ENCODE peak calls at places on chromosomes 1 and 21, in seven cellular contexts. One of them, this sample, is unnamed.

GRCh38 chr1:98323396-98323795 is 338.1 kb upstream of the SNX7 start:
- DNase-seq in RWPE1: peak
- DNase-seq in SK-N-SH: no peak
- DNase-seq in WTC11: no peak
- DNase-seq in kidney epithelial cell: no peak
- DNase-seq in K562: no peak
- DNase-seq in osteocyte: no peak
- DNase-seq in this sample: no peak

GRCh38 chr1:94329986-94330385 is 88.2 kb upstream of the ABCD3 start:
- DNase-seq in RWPE1: no peak
- DNase-seq in SK-N-SH: no peak
- DNase-seq in WTC11: no peak
- DNase-seq in kidney epithelial cell: no peak
- DNase-seq in K562: no peak
- DNase-seq in osteocyte: no peak
- DNase-seq in this sample: no peak

GRCh38 chr1:179038528-179039281 is 13.0 kb downstream of the FAM20B start:
- DNase-seq in RWPE1: peak
- DNase-seq in SK-N-SH: peak
- DNase-seq in WTC11: no peak
- DNase-seq in kidney epithelial cell: no peak
- DNase-seq in K562: no peak
- DNase-seq in osteocyte: no peak
- DNase-seq in this sample: no peak

GRCh38 chr1:17653728-17654351 is 101.3 kb upstream of the ACTL8 start:
- DNase-seq in RWPE1: peak
- DNase-seq in SK-N-SH: peak
- DNase-seq in WTC11: peak
- DNase-seq in kidney epithelial cell: no peak
- DNase-seq in K562: peak
- DNase-seq in osteocyte: no peak
- DNase-seq in this sample: peak

GRCh38 chr1:43360616-43361015 is 1.8 kb downstream of the CDC20 start:
- DNase-seq in RWPE1: no peak
- DNase-seq in SK-N-SH: no peak
- DNase-seq in WTC11: no peak
- DNase-seq in kidney epithelial cell: no peak
- DNase-seq in K562: no peak
- DNase-seq in osteocyte: no peak
- DNase-seq in this sample: no peak

GRCh38 chr1:21873174-21873573 is 61.1 kb downstream of the LDLRAD2 start:
- DNase-seq in RWPE1: no peak
- DNase-seq in SK-N-SH: no peak
- DNase-seq in WTC11: no peak
- DNase-seq in kidney epithelial cell: no peak
- DNase-seq in K562: no peak
- DNase-seq in osteocyte: no peak
- DNase-seq in this sample: no peak

GRCh38 chr1:209398330-209398991 is 185.1 kb upstream of the CAMK1G start:
- DNase-seq in RWPE1: peak
- DNase-seq in SK-N-SH: peak
- DNase-seq in WTC11: peak
- DNase-seq in kidney epithelial cell: peak
- DNase-seq in K562: no peak
- DNase-seq in osteocyte: no peak
- DNase-seq in this sample: no peak

GRCh38 chr1:118960567-118961136 is 27.5 kb downstream of the TBX15 start:
- DNase-seq in RWPE1: no peak
- DNase-seq in SK-N-SH: no peak
- DNase-seq in WTC11: no peak
- DNase-seq in kidney epithelial cell: no peak
- DNase-seq in K562: no peak
- DNase-seq in osteocyte: no peak
- DNase-seq in this sample: no peak

GRCh38 chr1:160618763-160619274 is 28.0 kb downstream of the SLAMF1 start:
- DNase-seq in RWPE1: no peak
- DNase-seq in SK-N-SH: peak
- DNase-seq in WTC11: no peak
- DNase-seq in kidney epithelial cell: no peak
- DNase-seq in K562: peak
- DNase-seq in osteocyte: no peak
- DNase-seq in this sample: peak
- TF ChIP-seq CTCF in RWPE1: peak
- TF ChIP-seq CTCF in SK-N-SH: peak
- TF ChIP-seq CTCF in WTC11: peak
- TF ChIP-seq CTCF in kidney epithelial cell: peak
- TF ChIP-seq CTCF in K562: peak
- TF ChIP-seq CTCF in osteocyte: no peak
- TF ChIP-seq CTCF in this sample: peak

GRCh38 chr21:33325222-33326067 is 675 bp downstream of the IFNAR1 start:
- DNase-seq in RWPE1: peak
- DNase-seq in SK-N-SH: peak
- DNase-seq in WTC11: no peak
- DNase-seq in kidney epithelial cell: peak
- DNase-seq in K562: no peak
- DNase-seq in osteocyte: peak
- DNase-seq in this sample: peak
- TF ChIP-seq CTCF in RWPE1: no peak
- TF ChIP-seq CTCF in SK-N-SH: peak
- TF ChIP-seq CTCF in WTC11: no peak
- TF ChIP-seq CTCF in kidney epithelial cell: no peak
- TF ChIP-seq CTCF in K562: no peak
- TF ChIP-seq CTCF in osteocyte: no peak
- TF ChIP-seq CTCF in this sample: no peak

GRCh38 chr1:156129687-156130577 is 15.4 kb downstream of the LMNA start:
- DNase-seq in RWPE1: peak
- DNase-seq in SK-N-SH: peak
- DNase-seq in WTC11: peak
- DNase-seq in kidney epithelial cell: peak
- DNase-seq in K562: peak
- DNase-seq in osteocyte: peak
- DNase-seq in this sample: peak
- TF ChIP-seq CTCF in RWPE1: peak
- TF ChIP-seq CTCF in SK-N-SH: peak
- TF ChIP-seq CTCF in WTC11: peak
- TF ChIP-seq CTCF in kidney epithelial cell: peak
- TF ChIP-seq CTCF in K562: peak
- TF ChIP-seq CTCF in osteocyte: peak
- TF ChIP-seq CTCF in this sample: peak

GRCh38 chr1:193657552-193657951 is 471.1 kb upstream of the B3GALT2 start:
- DNase-seq in RWPE1: no peak
- DNase-seq in SK-N-SH: no peak
- DNase-seq in WTC11: no peak
- DNase-seq in kidney epithelial cell: no peak
- DNase-seq in K562: no peak
- DNase-seq in osteocyte: no peak
- DNase-seq in this sample: no peak
- TF ChIP-seq CTCF in RWPE1: no peak
- TF ChIP-seq CTCF in SK-N-SH: no peak
- TF ChIP-seq CTCF in WTC11: no peak
- TF ChIP-seq CTCF in kidney epithelial cell: no peak
- TF ChIP-seq CTCF in K562: no peak
- TF ChIP-seq CTCF in osteocyte: no peak
- TF ChIP-seq CTCF in this sample: no peak

DNA sequence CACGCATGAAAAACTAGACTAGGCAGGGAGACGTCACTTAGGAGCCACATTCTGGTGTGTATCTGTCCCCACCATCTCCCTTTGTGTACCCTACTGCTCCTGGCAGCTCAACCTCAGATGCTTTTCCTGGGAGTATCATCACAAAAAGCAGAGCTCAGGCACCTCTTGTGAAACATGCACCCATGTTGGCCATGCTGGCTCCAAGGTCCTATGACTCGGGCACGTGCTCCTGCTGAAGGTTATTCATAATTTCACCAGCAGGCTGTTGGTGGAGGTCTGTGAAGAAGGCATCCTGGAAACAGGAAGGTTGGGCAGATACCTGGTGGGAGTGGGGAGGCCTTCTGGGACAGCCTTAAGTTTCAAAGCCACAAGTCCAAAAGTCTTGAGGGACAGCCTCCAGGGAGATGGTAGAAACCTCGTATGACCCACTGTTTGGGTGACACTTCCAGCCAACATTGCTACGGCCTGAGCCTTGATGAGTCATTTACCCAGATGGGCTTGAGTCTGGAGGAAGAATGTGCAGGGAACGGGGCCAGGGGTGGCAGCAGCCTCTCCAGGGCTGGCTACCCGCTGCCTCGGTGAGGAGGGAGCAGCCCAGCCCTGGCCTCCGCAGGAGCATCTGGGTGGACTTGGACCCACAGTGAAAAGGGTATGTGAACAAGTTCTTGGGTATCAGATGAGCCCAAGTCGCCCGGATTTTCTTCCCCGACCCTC is 75.8 kb downstream of the PGBD5 start:
- DNase-seq in RWPE1: no peak
- DNase-seq in SK-N-SH: no peak
- DNase-seq in WTC11: no peak
- DNase-seq in kidney epithelial cell: no peak
- DNase-seq in K562: no peak
- DNase-seq in osteocyte: no peak
- DNase-seq in this sample: no peak
- TF ChIP-seq CTCF in RWPE1: no peak
- TF ChIP-seq CTCF in SK-N-SH: no peak
- TF ChIP-seq CTCF in WTC11: no peak
- TF ChIP-seq CTCF in kidney epithelial cell: no peak
- TF ChIP-seq CTCF in K562: no peak
- TF ChIP-seq CTCF in osteocyte: no peak
- TF ChIP-seq CTCF in this sample: no peak

GRCh38 chr1:201874672-201875071 is 14.0 kb upstream of the SHISA4 start:
- DNase-seq in RWPE1: no peak
- DNase-seq in SK-N-SH: no peak
- DNase-seq in WTC11: no peak
- DNase-seq in kidney epithelial cell: no peak
- DNase-seq in K562: no peak
- DNase-seq in osteocyte: no peak
- DNase-seq in this sample: no peak

GRCh38 chr1:201876148-201876547 is 12.6 kb upstream of the SHISA4 start:
- DNase-seq in RWPE1: no peak
- DNase-seq in SK-N-SH: no peak
- DNase-seq in WTC11: no peak
- DNase-seq in kidney epithelial cell: no peak
- DNase-seq in K562: peak
- DNase-seq in osteocyte: no peak
- DNase-seq in this sample: peak

GRCh38 chr1:201881617-201882016 is 7.1 kb upstream of the SHISA4 start:
- DNase-seq in RWPE1: no peak
- DNase-seq in SK-N-SH: no peak
- DNase-seq in WTC11: no peak
- DNase-seq in kidney epithelial cell: no peak
- DNase-seq in K562: no peak
- DNase-seq in osteocyte: no peak
- DNase-seq in this sample: no peak

GRCh38 chr1:201880928-201881571 is 7.6 kb upstream of the SHISA4 start:
- DNase-seq in RWPE1: no peak
- DNase-seq in SK-N-SH: no peak
- DNase-seq in WTC11: no peak
- DNase-seq in kidney epithelial cell: no peak
- DNase-seq in K562: no peak
- DNase-seq in osteocyte: no peak
- DNase-seq in this sample: no peak

GRCh38 chr1:201877877-201878339 is 10.8 kb upstream of the SHISA4 start:
- DNase-seq in RWPE1: peak
- DNase-seq in SK-N-SH: peak
- DNase-seq in WTC11: peak
- DNase-seq in kidney epithelial cell: no peak
- DNase-seq in K562: peak
- DNase-seq in osteocyte: no peak
- DNase-seq in this sample: peak
- TF ChIP-seq CTCF in RWPE1: peak
- TF ChIP-seq CTCF in SK-N-SH: peak
- TF ChIP-seq CTCF in WTC11: peak
- TF ChIP-seq CTCF in kidney epithelial cell: peak
- TF ChIP-seq CTCF in K562: peak
- TF ChIP-seq CTCF in osteocyte: peak
- TF ChIP-seq CTCF in this sample: peak

DNA sequence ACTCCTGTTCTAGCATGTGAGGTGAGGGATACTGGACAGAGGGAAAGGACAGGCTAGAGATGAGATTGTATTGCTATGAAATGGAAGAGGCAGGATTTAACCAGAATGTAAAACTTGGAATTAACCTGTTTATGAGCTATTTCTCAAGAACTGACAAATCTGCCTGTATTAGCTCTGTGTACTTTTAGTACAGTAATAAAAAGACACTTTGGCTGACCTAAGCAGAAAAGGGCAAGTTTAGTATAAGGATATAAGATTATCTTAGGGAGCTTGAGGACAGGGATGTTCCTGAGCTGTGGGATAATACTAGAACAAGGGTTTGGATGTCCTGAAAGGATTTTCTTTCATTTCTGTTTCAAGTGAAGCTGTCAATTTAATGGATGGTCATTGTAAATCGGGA is 11.2 kb downstream of the ZCCHC17 start:
- DNase-seq in RWPE1: no peak
- DNase-seq in SK-N-SH: no peak
- DNase-seq in WTC11: no peak
- DNase-seq in kidney epithelial cell: no peak
- DNase-seq in K562: no peak
- DNase-seq in osteocyte: no peak
- DNase-seq in this sample: no peak
- TF ChIP-seq CTCF in RWPE1: no peak
- TF ChIP-seq CTCF in SK-N-SH: no peak
- TF ChIP-seq CTCF in WTC11: no peak
- TF ChIP-seq CTCF in kidney epithelial cell: no peak
- TF ChIP-seq CTCF in K562: no peak
- TF ChIP-seq CTCF in osteocyte: no peak
- TF ChIP-seq CTCF in this sample: no peak